ENCODE peak calls at places on chromosomes 13 and 19, in four cellular contexts. One of them, this sample, is unnamed. For H3F3A, the result is how much of the 10 kb centered on the place peaks cover.

GRCh38 chr13:45368571-45368970 is 27.6 kb upstream of the TPT1 start:
- DNase-seq in SK-N-SH: no peak
- DNase-seq in GM23248: no peak
- DNase-seq in PC-9: no peak
- DNase-seq in this sample: no peak

GRCh38 chr19:19132912-19133311 is 5.4 kb downstream of the TMEM161A start:
- DNase-seq in SK-N-SH: no peak
- DNase-seq in GM23248: no peak
- DNase-seq in PC-9: no peak
- DNase-seq in this sample: no peak

GRCh38 chr19:7722231-7722651 is 9.7 kb downstream of the CLEC4G start:
- DNase-seq in SK-N-SH: no peak
- DNase-seq in GM23248: no peak
- DNase-seq in PC-9: no peak
- DNase-seq in this sample: no peak

GRCh38 chr13:106570354-106570822 is 2.5 kb upstream of the ARGLU1 start:
- DNase-seq in SK-N-SH: peak
- DNase-seq in GM23248: peak
- DNase-seq in PC-9: no peak
- DNase-seq in this sample: peak

GRCh38 chr19:47022140-47022536 is 2.5 kb downstream of the NPAS1 start:
- DNase-seq in SK-N-SH: no peak
- DNase-seq in GM23248: no peak
- DNase-seq in PC-9: no peak
- DNase-seq in this sample: no peak

GRCh38 chr13:99886706-99887105 is 84.9 kb downstream of the ZIC5 start:
- DNase-seq in SK-N-SH: no peak
- DNase-seq in GM23248: peak
- DNase-seq in PC-9: no peak
- DNase-seq in this sample: no peak

GRCh38 chr19:18021121-18021755 is 13.3 kb downstream of the ARRDC2 start:
- DNase-seq in SK-N-SH: no peak
- DNase-seq in GM23248: peak
- DNase-seq in PC-9: peak
- DNase-seq in this sample: no peak

GRCh38 chr13:100828226-100828625 is 153.6 kb upstream of the TMTC4 start:
- DNase-seq in SK-N-SH: peak
- DNase-seq in GM23248: no peak
- DNase-seq in PC-9: no peak
- DNase-seq in this sample: peak

GRCh38 chr19:32387701-32388392 is 17.7 kb upstream of the DPY19L3 start:
- DNase-seq in SK-N-SH: no peak
- DNase-seq in GM23248: peak
- DNase-seq in PC-9: no peak
- DNase-seq in this sample: no peak

GRCh38 chr13:22154041-22154440 is 483.2 kb downstream of the FGF9 start:
- DNase-seq in SK-N-SH: no peak
- DNase-seq in GM23248: no peak
- DNase-seq in PC-9: no peak
- DNase-seq in this sample: peak

GRCh38 chr13:107069107-107069776 is 501.3 kb upstream of the ARGLU1 start:
- DNase-seq in SK-N-SH: peak
- DNase-seq in GM23248: no peak
- DNase-seq in PC-9: no peak
- DNase-seq in this sample: no peak

GRCh38 chr13:105773887-105774538 is 761.4 kb downstream of the EFNB2 start:
- DNase-seq in SK-N-SH: no peak
- DNase-seq in GM23248: no peak
- DNase-seq in PC-9: peak
- DNase-seq in this sample: no peak

GRCh38 chr19:35315883-35316282 is 13.1 kb upstream of the CD22 start:
- DNase-seq in SK-N-SH: no peak
- DNase-seq in GM23248: no peak
- DNase-seq in PC-9: no peak
- DNase-seq in this sample: no peak

GRCh38 chr13:46321494-46322225 is 65.4 kb downstream of the RUBCNL start:
- DNase-seq in SK-N-SH: peak
- DNase-seq in GM23248: peak
- DNase-seq in PC-9: peak
- DNase-seq in this sample: peak

GRCh38 chr13:112756967-112757758 is 67.3 kb downstream of the ATP11A start:
- DNase-seq in SK-N-SH: no peak
- DNase-seq in GM23248: no peak
- DNase-seq in PC-9: no peak
- DNase-seq in this sample: no peak

GRCh38 chr19:29004796-29005195 is 208.2 kb downstream of the UQCRFS1 start:
- DNase-seq in SK-N-SH: no peak
- DNase-seq in GM23248: no peak
- DNase-seq in PC-9: no peak
- DNase-seq in this sample: no peak

GRCh38 chr19:11421607-11422098 is 2.5 kb upstream of the RGL3 start:
- DNase-seq in SK-N-SH: peak
- DNase-seq in GM23248: peak
- DNase-seq in PC-9: peak
- DNase-seq in this sample: peak

GRCh38 chr19:29805026-29805925 is 6.5 kb upstream of the CCNE1 start:
- DNase-seq in SK-N-SH: no peak
- DNase-seq in GM23248: peak
- DNase-seq in PC-9: no peak
- DNase-seq in this sample: no peak

GRCh38 chr13:27168086-27168485 is 3.5 kb downstream of the USP12 start:
- DNase-seq in SK-N-SH: no peak
- DNase-seq in GM23248: no peak
- DNase-seq in PC-9: no peak
- DNase-seq in this sample: no peak

GRCh38 chr13:101307181-101307701 is 109.1 kb downstream of the NALCN start:
- DNase-seq in SK-N-SH: no peak
- DNase-seq in GM23248: peak
- DNase-seq in PC-9: no peak
- DNase-seq in this sample: no peak

GRCh38 chr19:17420267-17420924 is 549 bp downstream of the MVB12A start:
- DNase-seq in SK-N-SH: peak
- DNase-seq in GM23248: peak
- DNase-seq in PC-9: peak
- DNase-seq in this sample: peak

GRCh38 chr13:39364797-39365468 is 238.1 kb downstream of the LHFPL6 start:
- DNase-seq in SK-N-SH: no peak
- DNase-seq in GM23248: peak
- DNase-seq in PC-9: peak
- DNase-seq in this sample: peak

GRCh38 chr13:93296584-93296983 is 70.0 kb downstream of the GPC6 start:
- DNase-seq in SK-N-SH: no peak
- DNase-seq in GM23248: no peak
- DNase-seq in PC-9: no peak
- DNase-seq in this sample: no peak

GRCh38 chr19:41426952-41427646 is at the start of gene B3GNT8:
- DNase-seq in SK-N-SH: peak
- DNase-seq in GM23248: peak
- DNase-seq in PC-9: peak
- DNase-seq in this sample: peak

GRCh38 chr19:19539738-19540703 is 2.0 kb downstream of the CILP2 start:
- DNase-seq in SK-N-SH: peak
- DNase-seq in GM23248: peak
- DNase-seq in PC-9: peak
- DNase-seq in this sample: peak

GRCh38 chr13:110309661-110310524 is 2.8 kb downstream of the COL4A2 start:
- DNase-seq in SK-N-SH: no peak
- DNase-seq in GM23248: no peak
- DNase-seq in PC-9: no peak
- DNase-seq in this sample: no peak

GRCh38 chr19:14459703-14460102 is 15.5 kb downstream of the PTGER1 start:
- DNase-seq in SK-N-SH: no peak
- DNase-seq in GM23248: no peak
- DNase-seq in PC-9: no peak
- DNase-seq in this sample: no peak

GRCh38 chr19:40339018-40339728 is 9.0 kb downstream of the C19orf47 start:
- DNase-seq in SK-N-SH: no peak
- DNase-seq in GM23248: no peak
- DNase-seq in PC-9: no peak
- DNase-seq in this sample: no peak

GRCh38 chr13:21086929-21087328 is 25.5 kb upstream of the LATS2 start:
- DNase-seq in SK-N-SH: no peak
- DNase-seq in GM23248: no peak
- DNase-seq in PC-9: no peak
- DNase-seq in this sample: no peak

GRCh38 chr19:21910318-21910717 is 74.3 kb upstream of the ZNF43 start:
- DNase-seq in SK-N-SH: no peak
- DNase-seq in GM23248: no peak
- DNase-seq in PC-9: no peak
- DNase-seq in this sample: no peak

GRCh38 chr19:31596751-31597150 is 247.5 kb upstream of the TSHZ3 start:
- DNase-seq in SK-N-SH: no peak
- DNase-seq in GM23248: no peak
- DNase-seq in PC-9: no peak
- DNase-seq in this sample: no peak

GRCh38 chr19:10339380-10339960 is at the start of gene ICAM3:
- DNase-seq in SK-N-SH: no peak
- DNase-seq in GM23248: no peak
- DNase-seq in PC-9: no peak
- DNase-seq in this sample: no peak

DNA sequence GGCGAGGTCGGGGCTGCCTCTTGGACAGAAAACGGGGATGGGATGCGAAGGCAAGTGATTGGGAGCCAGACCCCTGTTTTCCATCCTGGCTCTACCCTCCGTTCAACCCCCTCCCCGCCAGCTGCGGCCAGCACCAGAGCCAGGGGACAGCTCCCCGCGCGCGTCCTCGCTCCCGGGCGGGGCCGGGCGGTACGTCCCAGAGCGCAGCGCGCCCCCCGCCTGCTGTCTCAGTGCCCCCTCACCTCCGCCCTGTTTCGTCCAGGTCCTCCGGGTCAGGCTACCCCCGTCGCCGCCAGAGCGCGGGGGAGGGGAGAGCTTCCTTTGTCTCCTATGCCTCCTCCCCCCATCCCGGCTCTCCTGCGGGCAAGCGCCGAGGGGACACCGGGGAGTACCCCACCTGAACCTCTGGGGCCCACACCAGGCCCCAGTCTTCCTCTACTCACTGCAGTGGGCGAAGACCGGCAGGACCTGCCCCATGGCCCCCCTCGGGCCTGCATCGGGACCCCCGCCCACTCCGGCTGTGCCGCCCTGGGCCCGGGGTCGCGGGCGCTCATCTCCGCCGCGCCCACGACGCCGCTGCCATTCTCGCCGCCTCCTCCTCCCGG is 396 bp downstream of the RTN2 start:
- DNase-seq in SK-N-SH: peak
- DNase-seq in GM23248: peak
- DNase-seq in PC-9: peak
- DNase-seq in this sample: peak
- H3F3A ChIP-seq in SK-N-SH: under half
- H3F3A ChIP-seq in GM23248: under half
- H3F3A ChIP-seq in PC-9: under half
- H3F3A ChIP-seq in this sample: under half

GRCh38 chr19:49343127-49343526 is 7.9 kb downstream of the CD37 start:
- DNase-seq in SK-N-SH: no peak
- DNase-seq in GM23248: no peak
- DNase-seq in PC-9: no peak
- DNase-seq in this sample: no peak
- H3F3A ChIP-seq in SK-N-SH: under half
- H3F3A ChIP-seq in GM23248: under half
- H3F3A ChIP-seq in PC-9: under half
- H3F3A ChIP-seq in this sample: under half

DNA sequence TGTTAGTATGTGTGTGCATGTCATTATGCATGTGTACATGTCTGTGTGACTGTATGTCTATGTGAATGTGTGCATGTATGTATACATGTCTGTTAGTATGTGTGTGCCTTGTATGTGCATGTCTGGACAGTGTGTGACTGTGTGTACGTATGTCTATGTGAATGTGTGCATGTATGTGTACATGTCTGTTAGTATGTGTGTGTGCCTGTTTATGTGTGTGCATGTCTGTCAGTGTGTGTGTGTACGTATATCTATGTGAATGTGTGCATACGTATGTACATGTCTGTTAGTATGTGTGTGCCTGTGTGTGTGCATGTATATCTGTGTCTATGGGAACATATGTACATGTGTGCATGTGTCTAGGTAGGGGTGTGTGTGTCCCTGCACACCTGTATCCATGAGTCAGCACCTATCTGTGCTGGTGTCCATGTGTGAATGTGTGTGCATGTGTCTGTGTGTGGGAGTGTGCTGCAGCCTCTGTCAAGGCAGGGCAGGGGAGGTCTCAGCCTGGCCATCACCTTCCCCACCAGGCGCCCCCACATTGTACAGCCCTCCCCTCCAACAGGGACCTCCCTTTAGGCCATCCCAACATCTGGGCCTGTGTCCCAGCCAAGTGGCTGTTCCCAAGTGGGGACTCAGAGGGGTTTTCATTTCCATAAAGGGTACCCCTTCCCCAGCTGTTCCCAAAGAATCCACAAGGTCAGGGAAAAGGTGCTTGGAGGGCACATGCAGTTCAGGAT is 4.4 kb downstream of the GAS6 start:
- DNase-seq in SK-N-SH: no peak
- DNase-seq in GM23248: no peak
- DNase-seq in PC-9: no peak
- DNase-seq in this sample: no peak
- H3F3A ChIP-seq in SK-N-SH: under half
- H3F3A ChIP-seq in GM23248: half or more
- H3F3A ChIP-seq in PC-9: under half
- H3F3A ChIP-seq in this sample: under half

DNA sequence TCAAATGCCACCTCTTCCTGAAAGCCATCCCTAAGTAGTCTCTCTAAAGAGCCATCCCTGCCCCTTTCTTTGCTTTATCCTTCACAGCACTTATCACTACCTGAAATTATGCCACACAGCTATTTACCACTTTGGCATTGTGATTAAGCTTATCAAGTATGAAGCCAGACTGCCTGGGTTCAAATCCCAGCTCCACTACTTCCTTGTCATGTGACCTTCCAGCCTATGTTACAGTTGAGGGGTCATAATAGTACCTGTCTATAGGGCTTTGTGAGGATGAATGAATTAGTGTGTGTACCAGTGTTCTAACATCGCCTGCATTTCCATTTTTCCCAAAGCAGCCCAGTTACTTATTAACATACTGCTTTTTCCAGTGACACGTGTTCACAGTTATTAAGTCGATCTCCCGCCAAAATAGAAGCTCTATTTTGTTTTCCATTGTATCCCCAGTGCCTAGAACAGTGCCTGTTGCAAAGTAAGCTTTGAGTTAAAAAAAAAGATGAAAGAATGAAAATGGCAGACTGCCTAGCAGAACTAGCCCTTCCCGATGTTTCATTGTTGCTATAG is 32.8 kb downstream of the ZSWIM9 start:
- DNase-seq in SK-N-SH: no peak
- DNase-seq in GM23248: no peak
- DNase-seq in PC-9: no peak
- DNase-seq in this sample: no peak
- H3F3A ChIP-seq in SK-N-SH: under half
- H3F3A ChIP-seq in GM23248: under half
- H3F3A ChIP-seq in PC-9: under half
- H3F3A ChIP-seq in this sample: under half

DNA sequence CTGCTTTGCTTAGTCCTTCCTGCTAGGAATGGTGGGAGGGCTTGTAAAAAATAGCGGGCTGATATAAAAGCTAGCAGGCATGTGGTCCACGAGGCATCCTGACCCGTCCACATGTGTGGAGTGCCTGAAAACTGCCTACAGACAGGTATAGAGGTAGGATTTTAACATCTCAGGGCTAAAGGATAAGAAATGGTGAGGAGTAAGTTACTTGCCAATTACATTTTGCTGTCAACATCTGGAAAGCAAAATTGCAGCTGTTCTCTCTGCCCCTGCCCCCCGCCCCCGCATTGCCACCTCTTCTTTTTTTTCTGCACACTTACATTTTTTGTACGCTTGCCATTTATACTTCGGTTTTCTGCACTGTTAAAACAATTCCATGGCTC is 21.0 kb downstream of the NFIX start:
- DNase-seq in SK-N-SH: no peak
- DNase-seq in GM23248: no peak
- DNase-seq in PC-9: no peak
- DNase-seq in this sample: no peak
- H3F3A ChIP-seq in SK-N-SH: under half
- H3F3A ChIP-seq in GM23248: under half
- H3F3A ChIP-seq in PC-9: under half
- H3F3A ChIP-seq in this sample: half or more

This sample was measured in GM23338.